ENCODE peak calls at places on chromosomes 6 and 20, in seven cellular contexts. B is HFFc6; U is fibroblast of lung; V is CD4-positive, alpha-beta T cell; C is epithelial cell of esophagus; Q is neural progenitor cell; H is A549. F is an unnamed sample.

GRCh38 chr20:44734938-44735337 is 10.7 kb upstream of the KCNK15 start:
- DNase-seq in B (peak; percentile 61), U (peak; percentile 54), V (no peak), C (peak; percentile 71), Q (peak; percentile 47), H (peak; percentile 63), F (no peak)

GRCh38 chr20:45861157-45862075 is 4.0 kb downstream of the ZSWIM3 start:
- DNase-seq in B (no peak), U (no peak), V (no peak), C (no peak), Q (no peak), H (no peak), F (no peak)

GRCh38 chr6:64012351-64013060 is 376.9 kb downstream of the PHF3 start:
- DNase-seq in B (no peak), U (peak; percentile 5), V (no peak), C (peak; percentile 75), Q (peak; percentile 73), H (peak; percentile 2), F (peak; percentile 21)

GRCh38 chr6:153729189-153729588 is 309.9 kb upstream of the OPRM1 start:
- DNase-seq in B (no peak), U (no peak), V (no peak), C (no peak), Q (no peak), H (no peak), F (no peak)

GRCh38 chr20:63747622-63748355 is 8.2 kb downstream of the SLC2A4RG start:
- DNase-seq in B (no peak), U (no peak), V (no peak), C (no peak), Q (no peak), H (no peak), F (no peak)

GRCh38 chr6:112296122-112296521 is 41.8 kb upstream of the LAMA4 start:
- DNase-seq in B (peak; percentile 85), U (peak; percentile 54), V (no peak), C (peak; percentile 57), Q (peak; percentile 57), H (peak; percentile 14), F (no peak)

GRCh38 chr20:40677343-40677924 is 11.6 kb downstream of the MAFB start:
- DNase-seq in B (no peak), U (no peak), V (no peak), C (no peak), Q (no peak), H (no peak), F (no peak)

GRCh38 chr6:42453027-42453648 is 1.4 kb upstream of the TRERF1 start:
- DNase-seq in B (peak; percentile 85), U (peak; percentile 94), V (peak; percentile 72), C (peak; percentile 89), Q (peak; percentile 96), H (peak; percentile 62), F (peak; percentile 91)

GRCh38 chr20:58420798-58421496 is 31.9 kb downstream of the VAPB start:
- DNase-seq in B (peak; percentile 77), U (peak; percentile 79), V (no peak), C (peak; percentile 82), Q (no peak), H (peak; percentile 47), F (no peak)

GRCh38 chr6:53282741-53283140 is 66.0 kb downstream of the ELOVL5 start:
- DNase-seq in B (peak; percentile 18), U (no peak), V (no peak), C (no peak), Q (no peak), H (no peak), F (no peak)

GRCh38 chr6:28811873-28812272 is 111.9 kb downstream of the TRIM27 start:
- DNase-seq in B (peak; percentile 47), U (peak; percentile 8), V (no peak), C (peak; percentile 58), Q (peak; percentile 44), H (no peak), F (no peak)

GRCh38 chr6:114157848-114158247 is 185.0 kb downstream of the HS3ST5 start:
- DNase-seq in B (no peak), U (no peak), V (no peak), C (no peak), Q (peak; percentile 53), H (no peak), F (no peak)

GRCh38 chr6:70398783-70399730 is 14.3 kb upstream of the FAM135A start:
- DNase-seq in B (peak; percentile 33), U (peak; percentile 70), V (no peak), C (peak; percentile 96), Q (no peak), H (peak; percentile 68), F (no peak)

GRCh38 chr20:14845199-14846160 is 508.1 kb upstream of the FLRT3 start:
- DNase-seq in B (no peak), U (no peak), V (no peak), C (peak; percentile 95), Q (no peak), H (peak; percentile 23), F (no peak)

GRCh38 chr6:82690283-82690682 is 326.7 kb downstream of the TPBG start:
- DNase-seq in B (no peak), U (no peak), V (no peak), C (no peak), Q (no peak), H (no peak), F (no peak)

GRCh38 chr20:2516399-2516798 is 7.7 kb upstream of the ZNF343 start:
- DNase-seq in B (no peak), U (no peak), V (no peak), C (no peak), Q (no peak), H (no peak), F (no peak)

GRCh38 chr6:127249619-127250018 is 17.0 kb upstream of the RNF146 start:
- DNase-seq in B (no peak), U (no peak), V (no peak), C (no peak), Q (no peak), H (no peak), F (no peak)

GRCh38 chr6:73521351-73522254 is 771 bp upstream of the EEF1A1 start:
- DNase-seq in B (peak; percentile 69), U (peak; percentile 85), V (no peak), C (peak; percentile 76), Q (no peak), H (peak; percentile 47), F (peak; percentile 35)

GRCh38 chr6:87274660-87275273 is 47.6 kb upstream of the SMIM8 start:
- DNase-seq in B (peak; percentile 67), U (peak; percentile 84), V (no peak), C (peak; percentile 10), Q (no peak), H (no peak), F (no peak)

GRCh38 chr6:137709424-137710281 is 157.4 kb upstream of the TNFAIP3 start:
- DNase-seq in B (no peak), U (peak; percentile 55), V (no peak), C (peak; percentile 94), Q (no peak), H (no peak), F (no peak)

GRCh38 chr6:144352310-144352709 is 67.2 kb downstream of the UTRN start:
- DNase-seq in B (no peak), U (no peak), V (no peak), C (no peak), Q (no peak), H (no peak), F (no peak)

GRCh38 chr20:9021699-9022098 is 47.2 kb upstream of the PLCB4 start:
- DNase-seq in B (no peak), U (peak; percentile 21), V (no peak), C (peak; percentile 12), Q (no peak), H (no peak), F (no peak)

GRCh38 chr6:11144393-11144829 is 32.9 kb upstream of the ERVFRD-1 start:
- DNase-seq in B (peak; percentile 68), U (peak; percentile 62), V (peak; percentile 51), C (peak; percentile 85), Q (peak; percentile 84), H (peak; percentile 73), F (peak; percentile 83)

GRCh38 chr6:133778414-133778813 is 110.5 kb upstream of the TCF21 start:
- DNase-seq in B (peak; percentile 77), U (peak; percentile 90), V (no peak), C (peak; percentile 60), Q (no peak), H (no peak), F (no peak)

GRCh38 chr6:131651782-131652181 is 14.7 kb downstream of the ENPP3 start:
- DNase-seq in B (no peak), U (no peak), V (no peak), C (no peak), Q (no peak), H (no peak), F (no peak)

GRCh38 chr6:126175251-126175650 is 164.7 kb upstream of the CENPW start:
- DNase-seq in B (no peak), U (peak; percentile 74), V (no peak), C (no peak), Q (no peak), H (no peak), F (no peak)

GRCh38 chr6:126174697-126175096 is 165.2 kb upstream of the CENPW start:
- DNase-seq in B (no peak), U (no peak), V (no peak), C (no peak), Q (no peak), H (no peak), F (no peak)

GRCh38 chr6:126180585-126180984 is 159.3 kb upstream of the CENPW start:
- DNase-seq in B (peak; percentile 70), U (peak; percentile 97), V (no peak), C (peak; percentile 98), Q (no peak), H (no peak), F (no peak)

GRCh38 chr6:126172151-126172550 is 167.8 kb upstream of the CENPW start:
- DNase-seq in B (no peak), U (peak; percentile 38), V (no peak), C (no peak), Q (no peak), H (no peak), F (no peak)

DNA sequence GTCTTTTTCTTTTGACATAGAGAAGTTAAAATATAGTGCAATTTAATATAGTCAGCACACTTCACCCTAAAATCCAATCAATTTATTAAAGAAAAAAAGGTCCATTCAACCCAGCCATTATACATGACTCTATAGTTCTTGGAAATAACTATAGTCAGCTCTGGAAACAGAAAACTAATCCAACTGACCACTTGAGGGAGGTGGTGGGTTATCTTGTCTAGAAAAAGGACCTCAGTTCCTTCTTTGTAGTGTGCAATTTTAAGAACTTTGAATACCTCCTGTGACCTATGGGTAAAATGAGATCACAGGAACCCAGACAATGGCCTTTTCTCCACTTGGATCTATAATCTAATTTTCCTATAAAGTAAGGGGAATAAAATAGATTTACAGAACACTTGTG is 163.6 kb upstream of the CENPW start:
- DNase-seq in B (no peak), U (peak; percentile 20), V (no peak), C (no peak), Q (peak; percentile 40), H (no peak), F (no peak)
- TF ChIP-seq CTCF in B (peak; percentile 53), U (peak; percentile 48), V (no peak), C (no peak), Q (peak; percentile 64), H (peak; percentile 44), F (peak; percentile 40)

GRCh38 chr6:31729979-31730630 is 1.0 kb upstream of the DDAH2 start:
- DNase-seq in B (peak; percentile 80), U (peak; percentile 89), V (peak; percentile 42), C (peak; percentile 69), Q (peak; percentile 98), H (peak; percentile 53), F (peak; percentile 83)
- TF ChIP-seq CTCF in B (peak; percentile 10), U (no peak), V (no peak), C (no peak), Q (no peak), H (no peak), F (no peak)

GRCh38 chr20:25297141-25297905 is 49.4 kb downstream of the PYGB start:
- DNase-seq in B (no peak), U (no peak), V (no peak), C (no peak), Q (no peak), H (no peak), F (peak; percentile 78)
- TF ChIP-seq CTCF in B (no peak), U (no peak), V (no peak), C (no peak), Q (no peak), H (no peak), F (no peak)

GRCh38 chr20:55057779-55058415 is 582.5 kb downstream of the DOK5 start:
- DNase-seq in B (no peak), U (peak; percentile 3), V (no peak), C (peak; percentile 27), Q (no peak), H (no peak), F (no peak)
- TF ChIP-seq CTCF in B (peak; percentile 6), U (no peak), V (no peak), C (peak; percentile 78), Q (peak; percentile 53), H (no peak), F (no peak)

F was measured in GM10248.